ENCODE peak calls at places on chromosome 9, in ten cellular contexts. One of them, this sample, is unnamed.
A peak's percentile ranks its signal among the peaks of the same experiment; 100 is the strongest.

GRCh38 chr9:138105561-138106505 is 228.3 kb downstream of the CACNA1B start:
- DNase-seq in fibroblast of lung: no peak
- DNase-seq in PC-3: no peak
- DNase-seq in mammary epithelial cell: no peak
- DNase-seq in neural progenitor cell: no peak
- DNase-seq in GM23248: no peak
- DNase-seq in HCT116: no peak
- DNase-seq in K562: no peak
- DNase-seq in PC-9: no peak
- DNase-seq in DND-41: no peak
- DNase-seq in this sample: no peak

GRCh38 chr9:124257865-124258764 is at the start of gene NEK6:
- DNase-seq in fibroblast of lung: peak; percentile 62
- DNase-seq in PC-3: peak; percentile 31
- DNase-seq in mammary epithelial cell: peak; percentile 47
- DNase-seq in neural progenitor cell: peak; percentile 63
- DNase-seq in GM23248: peak; percentile 92
- DNase-seq in HCT116: no peak
- DNase-seq in K562: peak; percentile 40
- DNase-seq in PC-9: no peak
- DNase-seq in DND-41: no peak
- DNase-seq in this sample: peak; percentile 43

GRCh38 chr9:137982132-137982666 is 104.6 kb downstream of the CACNA1B start:
- DNase-seq in fibroblast of lung: no peak
- DNase-seq in PC-3: peak; percentile 64
- DNase-seq in mammary epithelial cell: peak; percentile 15
- DNase-seq in neural progenitor cell: no peak
- DNase-seq in GM23248: no peak
- DNase-seq in HCT116: peak; percentile 21
- DNase-seq in K562: no peak
- DNase-seq in PC-9: peak; percentile 17
- DNase-seq in DND-41: no peak
- DNase-seq in this sample: no peak

GRCh38 chr9:83280259-83280658 is 217.3 kb upstream of the RASEF start:
- DNase-seq in fibroblast of lung: no peak
- DNase-seq in PC-3: peak; percentile 39
- DNase-seq in mammary epithelial cell: peak; percentile 48
- DNase-seq in neural progenitor cell: no peak
- DNase-seq in GM23248: peak; percentile 67
- DNase-seq in HCT116: no peak
- DNase-seq in K562: no peak
- DNase-seq in PC-9: no peak
- DNase-seq in DND-41: no peak
- DNase-seq in this sample: no peak

GRCh38 chr9:123304340-123304691 is 35.9 kb upstream of the STRBP start:
- DNase-seq in fibroblast of lung: no peak
- DNase-seq in PC-3: no peak
- DNase-seq in mammary epithelial cell: no peak
- DNase-seq in neural progenitor cell: no peak
- DNase-seq in GM23248: no peak
- DNase-seq in HCT116: no peak
- DNase-seq in K562: peak; percentile 51
- DNase-seq in PC-9: no peak
- DNase-seq in DND-41: no peak
- DNase-seq in this sample: no peak

GRCh38 chr9:7298123-7298522 is 501.5 kb downstream of the DMAC1 start:
- DNase-seq in fibroblast of lung: no peak
- DNase-seq in PC-3: no peak
- DNase-seq in mammary epithelial cell: no peak
- DNase-seq in neural progenitor cell: no peak
- DNase-seq in GM23248: no peak
- DNase-seq in HCT116: no peak
- DNase-seq in K562: no peak
- DNase-seq in PC-9: no peak
- DNase-seq in DND-41: no peak
- DNase-seq in this sample: no peak

GRCh38 chr9:92141144-92142129 is 26.2 kb upstream of the SPTLC1 start:
- DNase-seq in fibroblast of lung: peak; percentile 27
- DNase-seq in PC-3: peak; percentile 16
- DNase-seq in mammary epithelial cell: peak; percentile 43
- DNase-seq in neural progenitor cell: peak; percentile 76
- DNase-seq in GM23248: peak; percentile 76
- DNase-seq in HCT116: no peak
- DNase-seq in K562: no peak
- DNase-seq in PC-9: peak; percentile 70
- DNase-seq in DND-41: no peak
- DNase-seq in this sample: no peak

GRCh38 chr9:5764130-5764868 is 68.6 kb downstream of the ERMP1 start:
- DNase-seq in fibroblast of lung: no peak
- DNase-seq in PC-3: no peak
- DNase-seq in mammary epithelial cell: no peak
- DNase-seq in neural progenitor cell: no peak
- DNase-seq in GM23248: no peak
- DNase-seq in HCT116: no peak
- DNase-seq in K562: no peak
- DNase-seq in PC-9: no peak
- DNase-seq in DND-41: no peak
- DNase-seq in this sample: no peak

GRCh38 chr9:27125030-27125429 is 16.0 kb downstream of the TEK start:
- DNase-seq in fibroblast of lung: peak; percentile 100
- DNase-seq in PC-3: peak; percentile 94
- DNase-seq in mammary epithelial cell: peak; percentile 96
- DNase-seq in neural progenitor cell: no peak
- DNase-seq in GM23248: peak; percentile 97
- DNase-seq in HCT116: peak; percentile 7
- DNase-seq in K562: no peak
- DNase-seq in PC-9: peak; percentile 25
- DNase-seq in DND-41: no peak
- DNase-seq in this sample: no peak

GRCh38 chr9:6305954-6306563 is 22.1 kb upstream of the TPD52L3 start:
- DNase-seq in fibroblast of lung: peak; percentile 65
- DNase-seq in PC-3: peak; percentile 69
- DNase-seq in mammary epithelial cell: peak; percentile 46
- DNase-seq in neural progenitor cell: peak; percentile 36
- DNase-seq in GM23248: peak; percentile 70
- DNase-seq in HCT116: peak; percentile 32
- DNase-seq in K562: peak; percentile 20
- DNase-seq in PC-9: no peak
- DNase-seq in DND-41: no peak
- DNase-seq in this sample: peak; percentile 65

GRCh38 chr9:97502984-97503861 is 1.8 kb downstream of the TMOD1 start:
- DNase-seq in fibroblast of lung: no peak
- DNase-seq in PC-3: no peak
- DNase-seq in mammary epithelial cell: no peak
- DNase-seq in neural progenitor cell: no peak
- DNase-seq in GM23248: no peak
- DNase-seq in HCT116: no peak
- DNase-seq in K562: peak; percentile 97
- DNase-seq in PC-9: no peak
- DNase-seq in DND-41: no peak
- DNase-seq in this sample: no peak
- TF ChIP-seq EZH2 in fibroblast of lung: no peak
- TF ChIP-seq EZH2 in PC-3: no peak
- TF ChIP-seq EZH2 in mammary epithelial cell: no peak
- TF ChIP-seq EZH2 in neural progenitor cell: no peak
- TF ChIP-seq EZH2 in GM23248: no peak
- TF ChIP-seq EZH2 in HCT116: no peak
- TF ChIP-seq EZH2 in K562: no peak
- TF ChIP-seq EZH2 in PC-9: no peak
- TF ChIP-seq EZH2 in DND-41: no peak
- TF ChIP-seq EZH2 in this sample: no peak

GRCh38 chr9:132234501-132235045 is 72.7 kb downstream of the NTNG2 start:
- DNase-seq in fibroblast of lung: no peak
- DNase-seq in PC-3: no peak
- DNase-seq in mammary epithelial cell: no peak
- DNase-seq in neural progenitor cell: peak; percentile 61
- DNase-seq in GM23248: peak; percentile 30
- DNase-seq in HCT116: no peak
- DNase-seq in K562: no peak
- DNase-seq in PC-9: no peak
- DNase-seq in DND-41: no peak
- DNase-seq in this sample: peak; percentile 87
- TF ChIP-seq EZH2 in fibroblast of lung: no peak
- TF ChIP-seq EZH2 in PC-3: no peak
- TF ChIP-seq EZH2 in mammary epithelial cell: no peak
- TF ChIP-seq EZH2 in neural progenitor cell: no peak
- TF ChIP-seq EZH2 in GM23248: no peak
- TF ChIP-seq EZH2 in HCT116: no peak
- TF ChIP-seq EZH2 in K562: no peak
- TF ChIP-seq EZH2 in PC-9: no peak
- TF ChIP-seq EZH2 in DND-41: no peak
- TF ChIP-seq EZH2 in this sample: no peak

GRCh38 chr9:113349434-113350337 is at the start of gene BSPRY:
- DNase-seq in fibroblast of lung: no peak
- DNase-seq in PC-3: peak; percentile 60
- DNase-seq in mammary epithelial cell: no peak
- DNase-seq in neural progenitor cell: peak; percentile 66
- DNase-seq in GM23248: peak; percentile 34
- DNase-seq in HCT116: peak; percentile 18
- DNase-seq in K562: no peak
- DNase-seq in PC-9: peak; percentile 59
- DNase-seq in DND-41: peak; percentile 24
- DNase-seq in this sample: no peak
- TF ChIP-seq EZH2 in fibroblast of lung: peak; percentile 95
- TF ChIP-seq EZH2 in PC-3: no peak
- TF ChIP-seq EZH2 in mammary epithelial cell: no peak
- TF ChIP-seq EZH2 in neural progenitor cell: peak; percentile 72
- TF ChIP-seq EZH2 in GM23248: peak; percentile 89
- TF ChIP-seq EZH2 in HCT116: no peak
- TF ChIP-seq EZH2 in K562: no peak
- TF ChIP-seq EZH2 in PC-9: no peak
- TF ChIP-seq EZH2 in DND-41: no peak
- TF ChIP-seq EZH2 in this sample: no peak

GRCh38 chr9:36818965-36819870 is 214.8 kb downstream of the PAX5 start:
- DNase-seq in fibroblast of lung: no peak
- DNase-seq in PC-3: no peak
- DNase-seq in mammary epithelial cell: no peak
- DNase-seq in neural progenitor cell: peak; percentile 69
- DNase-seq in GM23248: no peak
- DNase-seq in HCT116: no peak
- DNase-seq in K562: no peak
- DNase-seq in PC-9: no peak
- DNase-seq in DND-41: no peak
- DNase-seq in this sample: no peak
- TF ChIP-seq EZH2 in fibroblast of lung: no peak
- TF ChIP-seq EZH2 in PC-3: no peak
- TF ChIP-seq EZH2 in mammary epithelial cell: no peak
- TF ChIP-seq EZH2 in neural progenitor cell: peak; percentile 36
- TF ChIP-seq EZH2 in GM23248: no peak
- TF ChIP-seq EZH2 in HCT116: no peak
- TF ChIP-seq EZH2 in K562: no peak
- TF ChIP-seq EZH2 in PC-9: no peak
- TF ChIP-seq EZH2 in DND-41: no peak
- TF ChIP-seq EZH2 in this sample: no peak

GRCh38 chr9:37033753-37034319 is at the start of gene PAX5:
- DNase-seq in fibroblast of lung: no peak
- DNase-seq in PC-3: no peak
- DNase-seq in mammary epithelial cell: no peak
- DNase-seq in neural progenitor cell: no peak
- DNase-seq in GM23248: peak; percentile 23
- DNase-seq in HCT116: no peak
- DNase-seq in K562: no peak
- DNase-seq in PC-9: no peak
- DNase-seq in DND-41: no peak
- DNase-seq in this sample: peak; percentile 44
- TF ChIP-seq EZH2 in fibroblast of lung: peak; percentile 32
- TF ChIP-seq EZH2 in PC-3: no peak
- TF ChIP-seq EZH2 in mammary epithelial cell: no peak
- TF ChIP-seq EZH2 in neural progenitor cell: no peak
- TF ChIP-seq EZH2 in GM23248: peak; percentile 53
- TF ChIP-seq EZH2 in HCT116: no peak
- TF ChIP-seq EZH2 in K562: no peak
- TF ChIP-seq EZH2 in PC-9: no peak
- TF ChIP-seq EZH2 in DND-41: no peak
- TF ChIP-seq EZH2 in this sample: no peak